ENCODE peak calls at places on chromosomes 11 and 22, in five cellular contexts. H, S, A, Z and C are unnamed samples.

GRCh38 chr22:41638124-41638523 is 17.0 kb downstream of the XRCC6 start:
- DNase-seq in H (no peak), S (no peak), A (no peak), Z (no peak), C (no peak)

GRCh38 chr22:37933711-37934376 is 19.6 kb downstream of the C22orf23 start:
- DNase-seq in H (peak; percentile 87), S (peak; percentile 92), A (peak; percentile 88), Z (peak; percentile 94), C (peak; percentile 81)

GRCh38 chr11:14773755-14774154 is 118.3 kb downstream of the CYP2R1 start:
- DNase-seq in H (no peak), S (no peak), A (no peak), Z (peak; percentile 36), C (peak; percentile 7)

GRCh38 chr22:41535244-41535643 is 9.0 kb downstream of the POLR3H start:
- DNase-seq in H (no peak), S (no peak), A (peak; percentile 34), Z (peak; percentile 21), C (no peak)

GRCh38 chr11:71962428-71963038 is 33.7 kb downstream of the RNF121 start:
- DNase-seq in H (peak; percentile 56), S (peak; percentile 48), A (peak; percentile 82), Z (peak; percentile 60), C (peak; percentile 28)

GRCh38 chr11:43504316-43504950 is 145.7 kb downstream of the TTC17 start:
- DNase-seq in H (peak; percentile 33), S (peak; percentile 23), A (peak; percentile 24), Z (peak; percentile 49), C (peak; percentile 49)

GRCh38 chr11:44839458-44840084 is 111.1 kb downstream of the TP53I11 start:
- DNase-seq in H (no peak), S (no peak), A (no peak), Z (no peak), C (no peak)

GRCh38 chr11:100734743-100735527 is 47.8 kb downstream of the ARHGAP42 start:
- DNase-seq in H (no peak), S (peak; percentile 15), A (no peak), Z (no peak), C (peak; percentile 23)

GRCh38 chr11:77547863-77548551 is 41.7 kb upstream of the AQP11 start:
- DNase-seq in H (peak; percentile 78), S (peak; percentile 74), A (peak; percentile 73), Z (peak; percentile 81), C (peak; percentile 70)

GRCh38 chr22:23137905-23138520 is 3.8 kb downstream of the RSPH14 start:
- DNase-seq in H (peak; percentile 12), S (peak; percentile 93), A (no peak), Z (peak; percentile 38), C (peak; percentile 94)

GRCh38 chr22:45757068-45757467 is 85.4 kb downstream of the ATXN10 start:
- DNase-seq in H (no peak), S (no peak), A (peak; percentile 43), Z (no peak), C (no peak)

GRCh38 chr11:3853935-3854659 is 1.4 kb upstream of the STIM1 start:
- DNase-seq in H (no peak), S (peak; percentile 90), A (no peak), Z (no peak), C (peak; percentile 93)

GRCh38 chr11:45807792-45808238 is 2.9 kb downstream of the SLC35C1 start:
- DNase-seq in H (no peak), S (no peak), A (no peak), Z (no peak), C (no peak)

GRCh38 chr11:62880231-62880802 is 379 bp upstream of the SLC3A2 start:
- DNase-seq in H (peak; percentile 36), S (peak; percentile 61), A (peak; percentile 88), Z (peak; percentile 92), C (no peak)

GRCh38 chr11:134363161-134363560 is 31.4 kb downstream of the GLB1L2 start:
- DNase-seq in H (no peak), S (no peak), A (no peak), Z (no peak), C (no peak)

GRCh38 chr11:2815762-2816496 is 69.6 kb downstream of the CDKN1C start:
- DNase-seq in H (no peak), S (no peak), A (no peak), Z (no peak), C (no peak)

GRCh38 chr11:12390687-12391110 is 13.3 kb downstream of the PARVA start:
- DNase-seq in H (peak; percentile 19), S (no peak), A (no peak), Z (no peak), C (no peak)

GRCh38 chr11:134228625-134229024 is 4.2 kb downstream of the VPS26B start:
- DNase-seq in H (no peak), S (no peak), A (no peak), Z (no peak), C (peak; percentile 48)

GRCh38 chr11:5151713-5152153 is 2.8 kb downstream of the OR52A1 start:
- DNase-seq in H (no peak), S (no peak), A (no peak), Z (no peak), C (no peak)

GRCh38 chr11:67288452-67289225 is 464 bp upstream of the ANKRD13D start:
- DNase-seq in H (peak; percentile 85), S (peak; percentile 89), A (peak; percentile 94), Z (peak; percentile 92), C (peak; percentile 93)

GRCh38 chr22:32897400-32897799 is 95.9 kb downstream of the TIMP3 start:
- DNase-seq in H (peak; percentile 72), S (no peak), A (peak; percentile 59), Z (peak; percentile 22), C (no peak)

GRCh38 chr11:112161012-112161411 is 2.9 kb downstream of the IL18 start:
- DNase-seq in H (no peak), S (no peak), A (peak; percentile 58), Z (peak; percentile 42), C (no peak)

GRCh38 chr11:65855927-65856363 is 2.0 kb downstream of the CFL1 start:
- DNase-seq in H (no peak), S (no peak), A (no peak), Z (no peak), C (no peak)

GRCh38 chr22:17629167-17629489 is 579 bp upstream of the ATP6V1E1 start:
- DNase-seq in H (no peak), S (no peak), A (no peak), Z (no peak), C (no peak)

GRCh38 chr22:45072322-45072903 is 62.6 kb upstream of the PHF21B start:
- DNase-seq in H (peak; percentile 75), S (no peak), A (peak; percentile 62), Z (peak; percentile 72), C (no peak)

GRCh38 chr11:267491-267994 is 10.7 kb upstream of the NLRP6 start:
- DNase-seq in H (no peak), S (peak; percentile 76), A (no peak), Z (no peak), C (peak; percentile 72)

GRCh38 chr11:1410366-1411291 is 20.9 kb downstream of the BRSK2 start:
- DNase-seq in H (no peak), S (no peak), A (no peak), Z (no peak), C (no peak)

GRCh38 chr11:83011333-83012167 is 60.1 kb downstream of the RAB30 start:
- DNase-seq in H (no peak), S (no peak), A (no peak), Z (no peak), C (no peak)

GRCh38 chr22:38882480-38882879 is 10.5 kb upstream of the CBX6 start:
- DNase-seq in H (no peak), S (no peak), A (no peak), Z (no peak), C (no peak)

GRCh38 chr11:77308838-77309237 is 7.4 kb upstream of the GDPD4 start:
- DNase-seq in H (no peak), S (no peak), A (no peak), Z (no peak), C (no peak)